ENCODE peak calls at places on chromosome 21, in four cellular contexts. F is Peyer's patch, Y is right atrium auricular region, V is OCI-LY7. I is an unnamed sample. For H3K9me3 and H3K4me1, the result is how much of the 10 kb centered on the place peaks cover.

GRCh38 chr21:44086636-44087425 is 20.4 kb upstream of the PWP2 start:
- DNase-seq in F (peak), Y (peak), V (no peak), I (no peak)

GRCh38 chr21:42171091-42172053 is 47.6 kb upstream of the ABCG1 start:
- DNase-seq in F (peak), Y (no peak), V (peak), I (peak)

GRCh38 chr21:45639206-45640000 is 4.1 kb upstream of the PCBP3 start:
- DNase-seq in F (no peak), Y (no peak), V (no peak), I (no peak)

GRCh38 chr21:21200939-21201610 is 202.9 kb downstream of the NCAM2 start:
- DNase-seq in F (no peak), Y (no peak), V (no peak), I (no peak)

GRCh38 chr21:31457675-31458074 is 113.6 kb upstream of the TIAM1 start:
- DNase-seq in F (no peak), Y (no peak), V (no peak), I (no peak)

GRCh38 chr21:45011911-45012660 is 62.3 kb upstream of the ADARB1 start:
- DNase-seq in F (no peak), Y (no peak), V (no peak), I (no peak)

GRCh38 chr21:32413697-32414578 is 1.4 kb downstream of the EVA1C start:
- DNase-seq in F (no peak), Y (no peak), V (no peak), I (peak)

GRCh38 chr21:46159841-46160562 is 4.6 kb upstream of the FTCD start:
- DNase-seq in F (peak), Y (no peak), V (no peak), I (no peak)

GRCh38 chr21:31394309-31394708 is 50.2 kb upstream of the TIAM1 start:
- DNase-seq in F (no peak), Y (no peak), V (no peak), I (no peak)

GRCh38 chr21:29196021-29196663 is 65.7 kb downstream of the MAP3K7CL start:
- DNase-seq in F (peak), Y (peak), V (peak), I (no peak)

GRCh38 chr21:45376459-45377324 is 28.3 kb upstream of the COL18A1 start:
- DNase-seq in F (no peak), Y (no peak), V (no peak), I (peak)

GRCh38 chr21:42512346-42513034 is 1.2 kb upstream of the SLC37A1 start:
- DNase-seq in F (no peak), Y (peak), V (no peak), I (no peak)

GRCh38 chr21:41612674-41613250 is 104.8 kb upstream of the TMPRSS2 start:
- DNase-seq in F (peak), Y (peak), V (peak), I (peak)

GRCh38 chr21:31804008-31804394 is 68.8 kb upstream of the HUNK start:
- DNase-seq in F (no peak), Y (no peak), V (peak), I (no peak)

GRCh38 chr21:24583473-24583872 is 1023.8 kb downstream of the MRPL39 start:
- DNase-seq in F (no peak), Y (no peak), V (no peak), I (no peak)
- H3K9me3 ChIP-seq in F (under half), Y (under half), V (under half), I (under half)

GRCh38 chr21:37117204-37117603 is 44.1 kb downstream of the TTC3 start:
- DNase-seq in F (no peak), Y (no peak), V (no peak), I (no peak)

GRCh38 chr21:37118187-37118826 is 45.3 kb downstream of the TTC3 start:
- DNase-seq in F (no peak), Y (no peak), V (no peak), I (no peak)

GRCh38 chr21:37119421-37120218 is 46.6 kb downstream of the TTC3 start:
- DNase-seq in F (no peak), Y (no peak), V (no peak), I (no peak)
- TF ChIP-seq CTCF in F (no peak), Y (no peak), V (no peak), I (no peak)

GRCh38 chr21:37462087-37462861 is 95.7 kb downstream of the DYRK1A start:
- DNase-seq in F (no peak), Y (no peak), V (no peak), I (no peak)
- H3K4me1 ChIP-seq in F (under half), Y (half or more), V (under half), I (under half)

DNA sequence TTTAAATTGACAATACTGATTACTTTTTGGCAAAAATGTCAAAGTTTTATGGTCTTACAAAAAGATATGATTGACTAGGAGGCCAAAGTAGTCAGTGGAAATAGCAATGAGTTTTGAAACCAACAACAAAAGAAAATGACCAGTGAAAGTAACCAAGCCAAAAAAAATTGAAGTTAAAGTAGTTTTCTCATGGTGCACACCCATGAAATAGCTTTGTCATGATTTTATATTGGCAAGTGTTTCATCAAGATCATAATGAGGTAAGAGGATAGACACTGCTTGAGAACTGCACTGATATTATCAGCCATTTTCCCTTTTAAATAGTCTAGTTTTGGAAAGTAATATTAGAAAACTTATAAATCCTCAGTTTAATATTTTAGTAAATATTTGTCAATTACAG is 206.2 kb upstream of the ADAMTS5 start:
- DNase-seq in F (no peak), Y (no peak), V (no peak), I (no peak)
- H3K9me3 ChIP-seq in F (under half), Y (under half), V (under half), I (under half)

GRCh38 chr21:38404134-38404533 is 94.1 kb downstream of the ERG start:
- DNase-seq in F (no peak), Y (no peak), V (no peak), I (no peak)
- TF ChIP-seq CTCF in F (no peak), Y (no peak), V (no peak), I (no peak)

GRCh38 chr21:24759348-24760118 is 847.7 kb downstream of the MRPL39 start:
- DNase-seq in F (no peak), Y (no peak), V (no peak), I (no peak)
- H3K4me1 ChIP-seq in F (under half), Y (under half), V (under half), I (under half)